ENCODE peak calls at places on chromosome 15, in six cellular contexts. One of them, this sample, is unnamed.

GRCh38 chr15:62449638-62450037 is 284.6 kb upstream of the C2CD4B start:
- DNase-seq in fibroblast of lung: no peak
- DNase-seq in A673: no peak
- DNase-seq in kidney: no peak
- DNase-seq in GM06990: no peak
- DNase-seq in NB4: no peak
- DNase-seq in this sample: no peak

GRCh38 chr15:84962975-84963374 is 18.7 kb upstream of the PDE8A start:
- DNase-seq in fibroblast of lung: no peak
- DNase-seq in A673: peak
- DNase-seq in kidney: no peak
- DNase-seq in GM06990: no peak
- DNase-seq in NB4: no peak
- DNase-seq in this sample: no peak

GRCh38 chr15:51621917-51622268 is 678 bp downstream of the DMXL2 start:
- DNase-seq in fibroblast of lung: peak
- DNase-seq in A673: peak
- DNase-seq in kidney: peak
- DNase-seq in GM06990: no peak
- DNase-seq in NB4: peak
- DNase-seq in this sample: no peak

GRCh38 chr15:43225201-43225949 is 4.6 kb upstream of the EPB42 start:
- DNase-seq in fibroblast of lung: peak
- DNase-seq in A673: peak
- DNase-seq in kidney: no peak
- DNase-seq in GM06990: no peak
- DNase-seq in NB4: peak
- DNase-seq in this sample: peak

GRCh38 chr15:85748176-85748575 is 46.5 kb downstream of the KLHL25 start:
- DNase-seq in fibroblast of lung: no peak
- DNase-seq in A673: no peak
- DNase-seq in kidney: no peak
- DNase-seq in GM06990: no peak
- DNase-seq in NB4: no peak
- DNase-seq in this sample: no peak

GRCh38 chr15:79828447-79828846 is 68.4 kb downstream of the MTHFS start:
- DNase-seq in fibroblast of lung: no peak
- DNase-seq in A673: no peak
- DNase-seq in kidney: no peak
- DNase-seq in GM06990: no peak
- DNase-seq in NB4: no peak
- DNase-seq in this sample: no peak

GRCh38 chr15:98438326-98438725 is 210.0 kb upstream of the IGF1R start:
- DNase-seq in fibroblast of lung: no peak
- DNase-seq in A673: no peak
- DNase-seq in kidney: no peak
- DNase-seq in GM06990: no peak
- DNase-seq in NB4: no peak
- DNase-seq in this sample: no peak

GRCh38 chr15:87527416-87527815 is 729.1 kb downstream of the NTRK3 start:
- DNase-seq in fibroblast of lung: no peak
- DNase-seq in A673: no peak
- DNase-seq in kidney: no peak
- DNase-seq in GM06990: no peak
- DNase-seq in NB4: no peak
- DNase-seq in this sample: no peak

GRCh38 chr15:95664435-95664834 is 666.1 kb upstream of the NR2F2 start:
- DNase-seq in fibroblast of lung: peak
- DNase-seq in A673: no peak
- DNase-seq in kidney: no peak
- DNase-seq in GM06990: no peak
- DNase-seq in NB4: no peak
- DNase-seq in this sample: no peak

GRCh38 chr15:29924750-29925149 is 102.5 kb upstream of the TJP1 start:
- DNase-seq in fibroblast of lung: peak
- DNase-seq in A673: peak
- DNase-seq in kidney: no peak
- DNase-seq in GM06990: no peak
- DNase-seq in NB4: no peak
- DNase-seq in this sample: no peak

GRCh38 chr15:67225336-67225735 is 29.1 kb downstream of the AAGAB start:
- DNase-seq in fibroblast of lung: peak
- DNase-seq in A673: no peak
- DNase-seq in kidney: no peak
- DNase-seq in GM06990: no peak
- DNase-seq in NB4: no peak
- DNase-seq in this sample: no peak

GRCh38 chr15:43913941-43914340 is 87.1 kb downstream of the WDR76 start:
- DNase-seq in fibroblast of lung: no peak
- DNase-seq in A673: no peak
- DNase-seq in kidney: no peak
- DNase-seq in GM06990: no peak
- DNase-seq in NB4: no peak
- DNase-seq in this sample: no peak

DNA sequence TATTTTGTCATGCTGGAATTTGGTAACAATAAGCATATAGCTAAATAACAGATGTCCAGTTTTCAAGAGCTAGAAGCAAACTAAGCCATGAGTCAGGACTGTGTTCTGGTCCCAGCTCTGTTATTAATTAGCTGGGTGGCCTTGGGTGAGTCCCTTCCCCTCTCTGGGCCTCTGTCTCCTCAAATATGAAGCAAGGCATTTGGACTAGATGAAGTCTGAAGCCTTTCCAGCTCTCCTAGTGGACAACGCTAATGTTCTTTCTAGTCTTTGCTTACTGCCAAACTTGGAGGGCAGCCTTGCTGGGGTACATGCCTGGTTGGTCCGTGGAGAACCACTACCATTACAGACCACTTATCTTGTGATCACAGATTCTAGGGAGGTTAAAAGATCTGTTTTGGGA is 127.6 kb downstream of the DUT start:
- DNase-seq in fibroblast of lung: peak
- DNase-seq in A673: no peak
- DNase-seq in kidney: no peak
- DNase-seq in GM06990: no peak
- DNase-seq in NB4: no peak
- DNase-seq in this sample: no peak
- TF ChIP-seq CTCF in fibroblast of lung: no peak
- TF ChIP-seq CTCF in A673: no peak
- TF ChIP-seq CTCF in kidney: no peak
- TF ChIP-seq CTCF in GM06990: no peak
- TF ChIP-seq CTCF in NB4: no peak
- TF ChIP-seq CTCF in this sample: no peak

GRCh38 chr15:39784125-39784524 is 1.5 kb upstream of the FSIP1 start:
- DNase-seq in fibroblast of lung: peak
- DNase-seq in A673: no peak
- DNase-seq in kidney: no peak
- DNase-seq in GM06990: no peak
- DNase-seq in NB4: peak
- DNase-seq in this sample: no peak

GRCh38 chr15:39782441-39783138 is at the start of gene FSIP1:
- DNase-seq in fibroblast of lung: peak
- DNase-seq in A673: peak
- DNase-seq in kidney: peak
- DNase-seq in GM06990: peak
- DNase-seq in NB4: peak
- DNase-seq in this sample: peak

GRCh38 chr15:39783244-39783820 is 691 bp upstream of the FSIP1 start:
- DNase-seq in fibroblast of lung: no peak
- DNase-seq in A673: peak
- DNase-seq in kidney: no peak
- DNase-seq in GM06990: no peak
- DNase-seq in NB4: peak
- DNase-seq in this sample: no peak

GRCh38 chr15:39781967-39782292 is 711 bp downstream of the FSIP1 start:
- DNase-seq in fibroblast of lung: peak
- DNase-seq in A673: peak
- DNase-seq in kidney: no peak
- DNase-seq in GM06990: no peak
- DNase-seq in NB4: no peak
- DNase-seq in this sample: no peak

DNA sequence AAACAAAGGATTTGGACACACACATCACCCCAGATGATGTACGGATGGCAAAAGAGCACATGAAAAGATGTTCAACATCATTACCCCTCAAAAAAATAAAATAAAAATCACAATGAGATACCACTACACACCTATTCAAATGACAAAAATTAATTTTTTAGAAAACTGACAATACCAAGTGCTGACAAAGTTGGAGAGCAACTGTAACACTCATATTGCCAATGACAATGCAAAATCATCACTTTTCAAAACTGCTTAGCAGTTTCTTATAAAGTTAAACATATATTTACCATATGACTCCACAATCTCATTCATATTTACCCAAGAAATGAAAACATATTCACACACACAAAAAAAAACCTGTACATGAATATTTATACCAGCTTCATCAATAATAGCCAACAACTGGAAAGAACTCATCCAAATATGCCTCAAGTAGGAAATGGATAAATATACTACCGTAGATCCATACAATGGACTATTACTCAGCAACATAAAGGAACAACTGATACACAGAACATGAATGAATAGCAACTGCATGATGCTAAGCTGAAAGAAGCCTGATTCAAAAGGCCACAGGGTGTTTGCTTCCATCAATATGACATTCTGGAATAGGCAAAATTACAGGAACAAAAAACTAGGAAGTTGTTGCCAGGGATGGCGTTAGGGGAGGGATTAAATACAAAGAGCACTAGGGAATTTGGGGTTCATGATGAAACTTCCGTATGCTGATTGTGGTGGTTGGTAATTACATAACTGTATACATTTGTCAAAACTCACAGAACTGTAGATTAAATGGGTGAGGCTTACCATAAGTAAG is 1.3 kb downstream of the FSIP1 start:
- DNase-seq in fibroblast of lung: no peak
- DNase-seq in A673: no peak
- DNase-seq in kidney: no peak
- DNase-seq in GM06990: no peak
- DNase-seq in NB4: peak
- DNase-seq in this sample: no peak
- H3K4me3 ChIP-seq in fibroblast of lung: no peak
- H3K4me3 ChIP-seq in A673: no peak
- H3K4me3 ChIP-seq in kidney: peak
- H3K4me3 ChIP-seq in GM06990: no peak
- H3K4me3 ChIP-seq in NB4: peak
- H3K4me3 ChIP-seq in this sample: no peak

GRCh38 chr15:81407151-81407550 is 33.1 kb upstream of the TMC3 start:
- DNase-seq in fibroblast of lung: no peak
- DNase-seq in A673: no peak
- DNase-seq in kidney: no peak
- DNase-seq in GM06990: no peak
- DNase-seq in NB4: no peak
- DNase-seq in this sample: no peak

GRCh38 chr15:81411969-81412633 is 38.1 kb upstream of the TMC3 start:
- DNase-seq in fibroblast of lung: no peak
- DNase-seq in A673: no peak
- DNase-seq in kidney: no peak
- DNase-seq in GM06990: no peak
- DNase-seq in NB4: no peak
- DNase-seq in this sample: no peak

GRCh38 chr15:81407679-81408078 is 33.7 kb upstream of the TMC3 start:
- DNase-seq in fibroblast of lung: no peak
- DNase-seq in A673: no peak
- DNase-seq in kidney: no peak
- DNase-seq in GM06990: no peak
- DNase-seq in NB4: no peak
- DNase-seq in this sample: no peak

GRCh38 chr15:81411056-81411455 is 37.0 kb upstream of the TMC3 start:
- DNase-seq in fibroblast of lung: no peak
- DNase-seq in A673: no peak
- DNase-seq in kidney: no peak
- DNase-seq in GM06990: no peak
- DNase-seq in NB4: no peak
- DNase-seq in this sample: no peak

GRCh38 chr15:81410318-81410753 is 36.3 kb upstream of the TMC3 start:
- DNase-seq in fibroblast of lung: peak
- DNase-seq in A673: peak
- DNase-seq in kidney: no peak
- DNase-seq in GM06990: no peak
- DNase-seq in NB4: peak
- DNase-seq in this sample: no peak
- TF ChIP-seq CTCF in fibroblast of lung: peak
- TF ChIP-seq CTCF in A673: peak
- TF ChIP-seq CTCF in kidney: peak
- TF ChIP-seq CTCF in GM06990: peak
- TF ChIP-seq CTCF in NB4: peak
- TF ChIP-seq CTCF in this sample: peak

DNA sequence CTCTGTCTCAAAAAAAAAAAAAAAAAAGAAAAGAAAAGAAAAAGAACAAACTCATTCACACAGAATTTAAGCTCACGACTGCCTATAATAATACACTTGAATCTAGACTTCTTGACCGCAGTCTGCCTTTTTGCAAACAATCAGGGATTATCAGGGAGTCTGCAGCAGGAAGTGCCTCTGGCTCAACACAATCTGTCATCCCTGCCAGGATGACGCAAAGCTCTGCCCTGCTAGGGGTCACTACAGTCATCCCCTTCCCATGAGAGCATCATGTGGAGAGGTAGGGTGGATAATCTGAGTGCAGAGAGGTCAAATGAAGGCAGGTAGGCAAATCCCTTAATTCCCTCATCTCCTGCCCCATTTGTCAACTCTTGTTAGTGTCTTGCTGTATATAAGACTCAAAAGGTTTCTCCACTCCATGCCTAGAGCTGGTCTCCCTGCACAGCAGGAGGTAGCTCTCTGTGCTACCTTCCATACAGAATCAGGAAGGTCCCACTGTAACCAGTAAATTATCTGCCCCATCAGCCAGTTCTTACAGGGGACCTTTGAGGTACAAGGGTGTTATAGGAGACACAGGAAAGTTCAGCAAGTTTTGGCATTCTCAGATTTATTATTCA is 4.2 kb downstream of the UBAP1L start:
- DNase-seq in fibroblast of lung: peak
- DNase-seq in A673: no peak
- DNase-seq in kidney: no peak
- DNase-seq in GM06990: no peak
- DNase-seq in NB4: peak
- DNase-seq in this sample: no peak
- H3K4me3 ChIP-seq in fibroblast of lung: no peak
- H3K4me3 ChIP-seq in A673: no peak
- H3K4me3 ChIP-seq in kidney: no peak
- H3K4me3 ChIP-seq in GM06990: no peak
- H3K4me3 ChIP-seq in NB4: no peak
- H3K4me3 ChIP-seq in this sample: no peak

DNA sequence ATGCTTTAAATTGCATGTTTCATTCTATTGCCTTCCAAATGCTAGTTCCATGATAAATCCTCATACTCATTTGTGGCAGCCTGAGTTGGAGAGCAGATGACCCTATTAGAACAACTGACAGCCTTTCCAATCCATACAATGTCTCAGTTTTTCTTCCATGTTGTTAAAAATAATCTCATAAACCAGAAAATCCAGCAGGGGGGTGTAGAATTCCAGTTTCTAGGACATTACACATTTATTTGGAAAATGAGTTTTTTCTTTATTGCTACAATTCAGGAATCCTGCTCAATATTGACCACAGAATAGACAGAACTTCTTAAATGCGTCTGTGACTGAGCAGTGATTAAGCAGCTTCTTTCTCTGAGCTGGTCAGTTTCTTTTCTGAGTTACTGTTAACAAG is 174.2 kb upstream of the ATP10A start:
- DNase-seq in fibroblast of lung: no peak
- DNase-seq in A673: no peak
- DNase-seq in kidney: no peak
- DNase-seq in GM06990: no peak
- DNase-seq in NB4: no peak
- DNase-seq in this sample: no peak
- TF ChIP-seq CTCF in fibroblast of lung: peak
- TF ChIP-seq CTCF in A673: no peak
- TF ChIP-seq CTCF in kidney: no peak
- TF ChIP-seq CTCF in GM06990: no peak
- TF ChIP-seq CTCF in NB4: no peak
- TF ChIP-seq CTCF in this sample: no peak

GRCh38 chr15:100114100-100114499 is 227.7 kb downstream of the ADAMTS17 start:
- DNase-seq in fibroblast of lung: peak
- DNase-seq in A673: no peak
- DNase-seq in kidney: no peak
- DNase-seq in GM06990: no peak
- DNase-seq in NB4: no peak
- DNase-seq in this sample: no peak
- H3K4me3 ChIP-seq in fibroblast of lung: peak
- H3K4me3 ChIP-seq in A673: no peak
- H3K4me3 ChIP-seq in kidney: peak
- H3K4me3 ChIP-seq in GM06990: no peak
- H3K4me3 ChIP-seq in NB4: no peak
- H3K4me3 ChIP-seq in this sample: no peak